ENCODE peak calls at places on chromosomes 13 and 19, in six cellular contexts. K, N, V, X, M and Y are unnamed samples.

GRCh38 chr19:7751157-7751783 is 3.9 kb upstream of the CD209 start:
- DNase-seq in K (no peak), N (no peak), V (no peak), X (no peak), M (peak), Y (no peak)

GRCh38 chr19:11460207-11460606 is 20.6 kb downstream of the ELAVL3 start:
- DNase-seq in K (no peak), N (no peak), V (no peak), X (no peak), M (no peak), Y (no peak)

GRCh38 chr13:87295636-87296035 is 375.5 kb upstream of the SLITRK5 start:
- DNase-seq in K (no peak), N (no peak), V (no peak), X (no peak), M (no peak), Y (no peak)

GRCh38 chr13:40102854-40103253 is 447.4 kb downstream of the COG6 start:
- DNase-seq in K (peak), N (no peak), V (no peak), X (peak), M (peak), Y (no peak)

GRCh38 chr13:113947321-113948033 is 26.4 kb downstream of the C13orf46 start:
- DNase-seq in K (no peak), N (peak), V (no peak), X (peak), M (peak), Y (peak)

GRCh38 chr13:99374994-99375805 is 68.0 kb upstream of the GPR183 start:
- DNase-seq in K (no peak), N (no peak), V (no peak), X (no peak), M (no peak), Y (no peak)

GRCh38 chr13:40158218-40158617 is 502.8 kb downstream of the COG6 start:
- DNase-seq in K (no peak), N (peak), V (no peak), X (no peak), M (no peak), Y (no peak)

GRCh38 chr13:109821038-109821545 is 34.7 kb upstream of the IRS2 start:
- DNase-seq in K (no peak), N (no peak), V (no peak), X (no peak), M (no peak), Y (peak)

GRCh38 chr19:18074192-18074591 is 12.5 kb downstream of the IL12RB1 start:
- DNase-seq in K (no peak), N (no peak), V (no peak), X (no peak), M (no peak), Y (peak)
- H3K4me3 ChIP-seq in K (no peak), N (no peak), V (no peak), X (no peak), M (no peak), Y (no peak)

GRCh38 chr19:41318696-41319499 is 8.9 kb downstream of the CCDC97 start:
- DNase-seq in K (no peak), N (no peak), V (no peak), X (no peak), M (no peak), Y (no peak)

GRCh38 chr19:41320185-41320518 is 10.2 kb downstream of the CCDC97 start:
- DNase-seq in K (no peak), N (no peak), V (no peak), X (no peak), M (no peak), Y (no peak)

GRCh38 chr19:41320568-41320967 is 10.6 kb downstream of the CCDC97 start:
- DNase-seq in K (no peak), N (no peak), V (no peak), X (no peak), M (no peak), Y (no peak)

GRCh38 chr19:41319500-41320184 is 9.7 kb downstream of the CCDC97 start:
- DNase-seq in K (no peak), N (no peak), V (no peak), X (no peak), M (no peak), Y (no peak)

GRCh38 chr19:41316306-41316920 is 6.4 kb downstream of the CCDC97 start:
- DNase-seq in K (no peak), N (no peak), V (no peak), X (no peak), M (no peak), Y (no peak)
- H3K27ac ChIP-seq in K (no peak), N (no peak), V (no peak), X (no peak), M (no peak), Y (no peak)

GRCh38 chr19:50414850-50415660 is 3.7 kb upstream of the SPIB start:
- DNase-seq in K (peak), N (peak), V (peak), X (peak), M (peak), Y (peak)
- H3K4me3 ChIP-seq in K (no peak), N (no peak), V (no peak), X (no peak), M (no peak), Y (no peak)

GRCh38 chr19:34274284-34274826 is 20.0 kb downstream of the GARRE1 start:
- DNase-seq in K (no peak), N (no peak), V (no peak), X (no peak), M (peak), Y (no peak)
- H3K27ac ChIP-seq in K (peak), N (peak), V (peak), X (peak), M (peak), Y (no peak)

GRCh38 chr13:45396548-45397095 is 21.6 kb downstream of the SLC25A30 start:
- DNase-seq in K (no peak), N (peak), V (no peak), X (no peak), M (peak), Y (no peak)
- H3K4me3 ChIP-seq in K (no peak), N (peak), V (no peak), X (no peak), M (no peak), Y (no peak)

DNA sequence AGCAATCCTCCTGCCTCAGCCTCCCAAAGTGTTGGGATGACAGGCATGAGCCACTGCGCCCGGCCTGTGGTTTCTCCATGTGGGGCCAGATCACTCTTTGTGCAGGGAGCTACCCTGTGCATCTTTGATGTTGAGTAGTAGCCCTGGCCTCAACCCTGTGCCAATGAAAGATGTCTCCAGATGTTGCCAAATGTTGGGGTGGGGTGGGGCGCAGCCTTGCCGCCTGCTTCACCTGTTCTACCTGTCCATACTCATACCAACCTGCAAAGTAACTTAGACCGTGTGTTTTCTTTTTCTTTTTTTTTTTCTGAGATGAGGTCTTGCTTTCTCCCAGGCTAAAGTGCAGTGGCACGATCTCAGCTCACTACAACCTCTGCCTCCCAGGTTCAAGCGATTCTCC is 20.9 kb downstream of the IER2 start:
- DNase-seq in K (no peak), N (no peak), V (no peak), X (no peak), M (no peak), Y (no peak)
- H3K27ac ChIP-seq in K (no peak), N (no peak), V (no peak), X (no peak), M (no peak), Y (no peak)

GRCh38 chr19:34999498-35000337 is at the start of gene GRAMD1A:
- DNase-seq in K (peak), N (peak), V (peak), X (peak), M (peak), Y (peak)

GRCh38 chr19:35004517-35005255 is 4.6 kb downstream of the GRAMD1A start:
- DNase-seq in K (no peak), N (no peak), V (no peak), X (no peak), M (no peak), Y (no peak)

GRCh38 chr19:35000647-35001501 is 751 bp downstream of the GRAMD1A start:
- DNase-seq in K (no peak), N (peak), V (no peak), X (no peak), M (peak), Y (no peak)

GRCh38 chr19:35000338-35000646 is 169 bp downstream of the GRAMD1A start:
- DNase-seq in K (no peak), N (no peak), V (no peak), X (no peak), M (no peak), Y (no peak)

DNA sequence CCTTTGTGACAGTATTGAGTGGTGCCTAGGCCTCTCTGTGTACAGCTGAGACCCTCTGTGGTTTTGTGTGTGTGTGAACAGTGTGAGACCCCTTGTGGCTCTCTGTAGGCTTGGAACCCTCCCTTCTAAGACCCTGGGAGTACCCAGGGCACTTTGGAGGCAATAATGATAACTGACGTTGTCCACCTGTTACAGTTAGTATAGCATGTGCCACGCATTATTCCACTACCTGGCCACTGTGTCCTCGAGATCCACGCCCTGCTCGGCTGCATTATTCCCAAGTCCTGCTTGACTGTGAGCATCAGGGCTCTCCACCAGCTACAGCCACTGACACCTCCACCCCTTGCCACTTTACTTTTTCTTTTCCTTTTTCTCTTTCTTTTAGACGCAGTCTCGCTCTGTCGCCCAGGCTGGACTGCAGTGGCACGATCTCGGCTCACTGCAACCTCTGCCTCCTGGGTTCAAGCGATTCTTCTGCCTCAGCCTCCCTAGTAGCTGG is 2.0 kb downstream of the GRAMD1A start:
- DNase-seq in K (no peak), N (no peak), V (no peak), X (no peak), M (no peak), Y (no peak)
- H3K4me3 ChIP-seq in K (peak), N (no peak), V (no peak), X (no peak), M (no peak), Y (no peak)

GRCh38 chr13:51518847-51519246 is 65.4 kb upstream of the WDFY2 start:
- DNase-seq in K (no peak), N (no peak), V (no peak), X (no peak), M (peak), Y (no peak)
- H3K27ac ChIP-seq in K (no peak), N (no peak), V (no peak), X (no peak), M (no peak), Y (no peak)

DNA sequence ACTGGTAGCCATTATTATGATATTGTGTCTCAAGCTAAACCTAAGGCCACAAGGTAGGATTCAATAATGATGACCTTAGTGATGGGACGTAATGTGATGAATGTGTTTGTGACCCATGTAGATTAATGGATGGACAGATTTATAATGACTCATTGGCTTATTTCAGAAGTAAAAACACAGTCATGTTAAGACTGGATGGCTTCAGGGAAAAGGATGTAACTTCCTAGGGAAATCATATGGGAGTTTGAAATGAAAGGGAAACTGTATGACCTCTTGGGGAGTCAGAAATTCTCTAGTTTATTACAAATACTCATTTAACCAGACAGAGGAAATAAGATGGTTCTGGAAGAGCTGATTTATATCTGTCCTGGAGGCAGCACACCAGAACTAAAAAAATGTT is 3.0 kb downstream of the EDNRB start:
- DNase-seq in K (no peak), N (no peak), V (no peak), X (no peak), M (no peak), Y (no peak)
- H3K4me3 ChIP-seq in K (no peak), N (no peak), V (no peak), X (no peak), M (peak), Y (no peak)